ENCODE peak calls at places on chromosomes 16 and 17, in four cellular contexts. W, X, H and E are unnamed samples.

GRCh38 chr16:77211880-77212735 is 12.9 kb downstream of the SYCE1L start:
- DNase-seq in W (peak), X (no peak), H (peak), E (peak)

GRCh38 chr17:49193513-49194296 is 16.7 kb downstream of the GNGT2 start:
- DNase-seq in W (peak), X (peak), H (peak), E (no peak)

GRCh38 chr17:40068917-40069750 is 6.4 kb downstream of the THRA start:
- DNase-seq in W (peak), X (peak), H (peak), E (peak)

GRCh38 chr16:66451548-66451947 is 24.5 kb downstream of the BEAN1 start:
- DNase-seq in W (no peak), X (no peak), H (no peak), E (no peak)

GRCh38 chr16:68790130-68790761 is 53.1 kb upstream of the TANGO6 start:
- DNase-seq in W (peak), X (no peak), H (no peak), E (no peak)

GRCh38 chr16:9091867-9092281 is 430 bp downstream of the HAPSTR1 start:
- DNase-seq in W (peak), X (no peak), H (peak), E (peak)

GRCh38 chr17:73691321-73691766 is 47.1 kb upstream of the SDK2 start:
- DNase-seq in W (no peak), X (no peak), H (no peak), E (no peak)

GRCh38 chr16:12675852-12676251 is 127.8 kb downstream of the CPPED1 start:
- DNase-seq in W (peak), X (no peak), H (no peak), E (no peak)

GRCh38 chr17:65918450-65918849 is 273.5 kb downstream of the CEP112 start:
- DNase-seq in W (no peak), X (no peak), H (no peak), E (no peak)

GRCh38 chr16:72036098-72036497 is 18.2 kb upstream of the HP start:
- DNase-seq in W (no peak), X (no peak), H (no peak), E (no peak)

DNA sequence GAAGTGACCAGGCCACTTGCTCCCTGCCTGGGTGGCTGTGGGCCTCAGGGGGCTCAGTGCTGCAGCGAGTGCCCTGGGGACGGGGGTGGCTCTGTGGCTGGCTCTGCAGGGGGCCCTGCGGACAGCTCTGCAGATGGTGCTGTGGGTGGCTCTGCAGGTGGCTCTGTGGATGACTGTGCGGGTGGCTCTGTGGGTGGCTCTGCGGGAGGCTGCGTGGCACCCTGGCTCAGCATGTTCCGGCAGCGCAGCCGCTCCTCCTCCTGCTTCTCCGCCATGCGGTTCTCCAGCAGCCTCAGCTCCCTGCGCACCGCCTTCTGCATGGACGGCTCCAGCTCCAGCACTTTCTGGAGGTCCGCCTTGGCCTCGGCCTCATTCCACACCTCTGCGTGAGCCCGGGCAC is 9.5 kb downstream of the AIPL1 start:
- DNase-seq in W (no peak), X (no peak), H (no peak), E (no peak)
- H3K4me3 ChIP-seq in W (no peak), X (no peak), H (no peak), E (no peak)

GRCh38 chr17:81342700-81343070 is 47.6 kb upstream of the SLC38A10 start:
- DNase-seq in W (no peak), X (no peak), H (no peak), E (no peak)

GRCh38 chr17:81340606-81341346 is 45.7 kb upstream of the SLC38A10 start:
- DNase-seq in W (no peak), X (no peak), H (no peak), E (no peak)

GRCh38 chr17:81342062-81342699 is 47.1 kb upstream of the SLC38A10 start:
- DNase-seq in W (no peak), X (no peak), H (no peak), E (no peak)

GRCh38 chr17:81339502-81340296 is 44.6 kb upstream of the SLC38A10 start:
- DNase-seq in W (peak), X (no peak), H (no peak), E (no peak)

GRCh38 chr17:81341347-81342061 is 46.4 kb upstream of the SLC38A10 start:
- DNase-seq in W (no peak), X (no peak), H (no peak), E (no peak)
- H3K27ac ChIP-seq in W (peak), X (peak), H (peak), E (peak)

GRCh38 chr16:80056334-80056733 is 455.8 kb upstream of the MAF start:
- DNase-seq in W (no peak), X (no peak), H (peak), E (no peak)
- H3K4me3 ChIP-seq in W (no peak), X (no peak), H (no peak), E (no peak)

DNA sequence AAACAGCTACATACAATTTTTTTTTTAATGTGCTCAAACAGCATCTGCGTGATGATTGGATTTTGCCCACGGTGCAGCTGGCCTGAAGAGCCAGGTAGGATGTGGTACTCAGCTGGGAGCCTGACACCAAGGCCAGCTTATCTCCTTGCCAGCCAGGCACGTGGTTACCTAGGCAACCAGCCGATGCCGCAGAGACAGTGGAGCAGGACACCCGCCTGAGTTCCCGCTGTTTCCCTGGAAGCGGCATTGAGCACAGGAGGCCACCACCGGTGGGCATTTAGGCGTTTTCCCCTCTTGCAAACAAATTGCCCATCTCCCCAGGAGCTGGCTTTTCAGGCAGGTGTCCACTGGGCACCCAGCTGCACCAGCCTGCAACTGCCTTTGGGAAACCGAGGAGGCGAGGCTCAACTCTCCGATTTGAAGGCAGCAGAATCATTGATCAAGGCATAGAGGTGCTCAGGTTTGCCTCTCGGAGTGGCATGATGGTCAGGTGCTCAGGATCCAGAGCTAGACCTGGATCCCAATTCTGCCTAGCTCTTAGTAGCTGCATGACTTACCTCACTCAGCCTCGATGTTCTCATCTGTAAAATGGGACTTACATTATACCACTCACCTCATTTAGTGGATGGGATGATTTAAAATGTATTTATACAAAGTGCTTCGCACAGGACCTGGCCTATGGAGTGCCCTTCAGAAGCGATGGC is 137.5 kb upstream of the PLCG2 start:
- DNase-seq in W (no peak), X (peak), H (no peak), E (no peak)
- H3K27ac ChIP-seq in W (no peak), X (no peak), H (no peak), E (no peak)